ENCODE peak calls at places on chromosomes 3 and 15, in nine cellular contexts. One of them, this sample, is unnamed.

GRCh38 chr3:126747768-126748167 is 43.7 kb downstream of the CHCHD6 start:
- DNase-seq in naive thymus-derived CD4-positive, alpha-beta T cell: no peak
- DNase-seq in DND-41: no peak
- DNase-seq in stomach: no peak
- DNase-seq in cardiac muscle cell: peak; percentile 34
- DNase-seq in neural progenitor cell: no peak
- DNase-seq in A549: no peak
- DNase-seq in HepG2: no peak
- DNase-seq in hepatocyte: no peak
- DNase-seq in this sample: no peak

GRCh38 chr3:121072128-121072527 is 164.1 kb downstream of the STXBP5L start:
- DNase-seq in naive thymus-derived CD4-positive, alpha-beta T cell: no peak
- DNase-seq in cardiac muscle cell: no peak
- DNase-seq in A549: no peak
- DNase-seq in hepatocyte: no peak
- DNase-seq in neural progenitor cell: no peak
- DNase-seq in DND-41: no peak
- DNase-seq in stomach: no peak
- DNase-seq in HepG2: no peak
- DNase-seq in this sample: no peak

GRCh38 chr3:172640751-172641150 is 70.1 kb downstream of the NCEH1 start:
- DNase-seq in hepatocyte: no peak
- DNase-seq in naive thymus-derived CD4-positive, alpha-beta T cell: no peak
- DNase-seq in DND-41: no peak
- DNase-seq in cardiac muscle cell: no peak
- DNase-seq in HepG2: no peak
- DNase-seq in stomach: no peak
- DNase-seq in neural progenitor cell: no peak
- DNase-seq in A549: no peak
- DNase-seq in this sample: no peak

GRCh38 chr15:56496635-56497034 is 31.7 kb upstream of the MNS1 start:
- DNase-seq in HepG2: peak; percentile 60
- DNase-seq in DND-41: peak; percentile 41
- DNase-seq in A549: peak; percentile 79
- DNase-seq in neural progenitor cell: peak; percentile 66
- DNase-seq in cardiac muscle cell: peak; percentile 66
- DNase-seq in hepatocyte: peak; percentile 77
- DNase-seq in stomach: no peak
- DNase-seq in naive thymus-derived CD4-positive, alpha-beta T cell: peak; percentile 42
- DNase-seq in this sample: no peak

GRCh38 chr3:165206454-165207266 is 10.5 kb upstream of the SLITRK3 start:
- DNase-seq in naive thymus-derived CD4-positive, alpha-beta T cell: peak; percentile 15
- DNase-seq in A549: peak; percentile 53
- DNase-seq in stomach: peak; percentile 76
- DNase-seq in neural progenitor cell: peak; percentile 92
- DNase-seq in cardiac muscle cell: peak; percentile 84
- DNase-seq in HepG2: peak; percentile 64
- DNase-seq in hepatocyte: peak; percentile 91
- DNase-seq in DND-41: peak; percentile 18
- DNase-seq in this sample: no peak

GRCh38 chr3:31253782-31254181 is 278.9 kb upstream of the STT3B start:
- DNase-seq in cardiac muscle cell: no peak
- DNase-seq in hepatocyte: no peak
- DNase-seq in naive thymus-derived CD4-positive, alpha-beta T cell: no peak
- DNase-seq in neural progenitor cell: no peak
- DNase-seq in A549: no peak
- DNase-seq in stomach: no peak
- DNase-seq in DND-41: no peak
- DNase-seq in HepG2: no peak
- DNase-seq in this sample: no peak

GRCh38 chr3:192422321-192422997 is 304.9 kb downstream of the FGF12 start:
- DNase-seq in cardiac muscle cell: no peak
- DNase-seq in DND-41: no peak
- DNase-seq in stomach: no peak
- DNase-seq in hepatocyte: no peak
- DNase-seq in naive thymus-derived CD4-positive, alpha-beta T cell: no peak
- DNase-seq in HepG2: no peak
- DNase-seq in neural progenitor cell: no peak
- DNase-seq in A549: no peak
- DNase-seq in this sample: no peak

GRCh38 chr3:159785276-159785675 is 203.4 kb upstream of the IL12A start:
- DNase-seq in cardiac muscle cell: no peak
- DNase-seq in HepG2: peak; percentile 68
- DNase-seq in naive thymus-derived CD4-positive, alpha-beta T cell: no peak
- DNase-seq in DND-41: no peak
- DNase-seq in stomach: no peak
- DNase-seq in A549: no peak
- DNase-seq in hepatocyte: no peak
- DNase-seq in neural progenitor cell: no peak
- DNase-seq in this sample: no peak

DNA sequence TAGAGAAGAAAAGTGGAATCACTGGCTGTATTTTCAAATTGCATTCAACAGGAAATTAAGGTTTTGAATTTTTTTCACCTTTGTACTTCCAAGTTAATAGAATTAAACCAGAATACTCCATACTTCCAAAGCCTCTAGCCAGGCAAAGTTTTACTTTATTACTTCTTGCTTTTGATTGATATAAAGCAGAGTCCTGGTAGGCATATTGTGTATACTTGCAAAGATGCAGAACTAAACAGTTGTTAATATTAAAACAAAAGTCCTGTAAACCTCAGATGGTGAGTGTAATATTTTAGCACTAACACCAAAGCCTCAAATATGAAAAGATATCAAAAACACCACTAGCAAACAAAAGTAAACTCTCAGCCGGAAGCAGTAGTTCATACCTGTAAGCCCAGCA is 107.2 kb upstream of the C2CD4B start:
- DNase-seq in HepG2: no peak
- DNase-seq in DND-41: no peak
- DNase-seq in A549: no peak
- DNase-seq in cardiac muscle cell: no peak
- DNase-seq in stomach: no peak
- DNase-seq in naive thymus-derived CD4-positive, alpha-beta T cell: no peak
- DNase-seq in neural progenitor cell: no peak
- DNase-seq in hepatocyte: no peak
- DNase-seq in this sample: no peak
- H3K9me3 ChIP-seq in HepG2: no peaks in the 10 kb centered on the region
- H3K9me3 ChIP-seq in DND-41: peaks cover 33% of the 10 kb centered on the region
- H3K9me3 ChIP-seq in A549: no peaks in the 10 kb centered on the region
- H3K9me3 ChIP-seq in cardiac muscle cell: no peaks in the 10 kb centered on the region
- H3K9me3 ChIP-seq in stomach: peaks cover 45% of the 10 kb centered on the region
- H3K9me3 ChIP-seq in naive thymus-derived CD4-positive, alpha-beta T cell: no peaks in the 10 kb centered on the region
- H3K9me3 ChIP-seq in neural progenitor cell: no peaks in the 10 kb centered on the region
- H3K9me3 ChIP-seq in hepatocyte: no peaks in the 10 kb centered on the region
- H3K9me3 ChIP-seq in this sample: peaks cover 18% of the 10 kb centered on the region

DNA sequence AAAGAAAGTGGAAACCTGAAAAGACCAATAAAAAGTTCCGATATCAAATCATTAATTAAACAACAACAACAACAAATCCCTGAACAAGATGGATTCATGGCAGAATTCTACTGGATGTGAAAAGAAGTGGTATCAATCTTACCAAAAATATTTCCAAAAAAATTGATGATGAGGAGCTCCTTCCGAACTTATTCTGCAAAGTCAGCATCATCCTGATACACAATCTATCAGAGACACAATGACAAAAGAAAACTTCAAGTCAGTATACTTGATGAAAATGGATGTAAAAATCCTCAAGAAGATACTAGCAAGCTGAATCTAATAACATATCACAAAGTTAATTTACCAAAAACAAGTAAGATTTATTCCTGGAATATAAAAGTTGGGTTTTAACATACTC is 881.8 kb downstream of the SI start:
- DNase-seq in naive thymus-derived CD4-positive, alpha-beta T cell: no peak
- DNase-seq in A549: no peak
- DNase-seq in stomach: no peak
- DNase-seq in cardiac muscle cell: no peak
- DNase-seq in HepG2: no peak
- DNase-seq in neural progenitor cell: no peak
- DNase-seq in DND-41: no peak
- DNase-seq in hepatocyte: no peak
- DNase-seq in this sample: no peak
- H3K9me3 ChIP-seq in naive thymus-derived CD4-positive, alpha-beta T cell: no peaks in the 10 kb centered on the region
- H3K9me3 ChIP-seq in A549: peaks cover 3% of the 10 kb centered on the region
- H3K9me3 ChIP-seq in stomach: no peaks in the 10 kb centered on the region
- H3K9me3 ChIP-seq in cardiac muscle cell: no peaks in the 10 kb centered on the region
- H3K9me3 ChIP-seq in HepG2: no peaks in the 10 kb centered on the region
- H3K9me3 ChIP-seq in neural progenitor cell: no peaks in the 10 kb centered on the region
- H3K9me3 ChIP-seq in DND-41: no peaks in the 10 kb centered on the region
- H3K9me3 ChIP-seq in hepatocyte: no peaks in the 10 kb centered on the region
- H3K9me3 ChIP-seq in this sample: no peaks in the 10 kb centered on the region

GRCh38 chr3:119759962-119760361 is 21.9 kb upstream of the NR1I2 start:
- DNase-seq in stomach: no peak
- DNase-seq in HepG2: no peak
- DNase-seq in A549: no peak
- DNase-seq in hepatocyte: no peak
- DNase-seq in naive thymus-derived CD4-positive, alpha-beta T cell: no peak
- DNase-seq in cardiac muscle cell: no peak
- DNase-seq in neural progenitor cell: no peak
- DNase-seq in DND-41: no peak
- DNase-seq in this sample: no peak
- H3K9me3 ChIP-seq in stomach: no peaks in the 10 kb centered on the region
- H3K9me3 ChIP-seq in HepG2: no peaks in the 10 kb centered on the region
- H3K9me3 ChIP-seq in A549: peaks cover 24% of the 10 kb centered on the region
- H3K9me3 ChIP-seq in hepatocyte: no peaks in the 10 kb centered on the region
- H3K9me3 ChIP-seq in naive thymus-derived CD4-positive, alpha-beta T cell: no peaks in the 10 kb centered on the region
- H3K9me3 ChIP-seq in cardiac muscle cell: no peaks in the 10 kb centered on the region
- H3K9me3 ChIP-seq in neural progenitor cell: peaks cover 3% of the 10 kb centered on the region
- H3K9me3 ChIP-seq in DND-41: no peaks in the 10 kb centered on the region
- H3K9me3 ChIP-seq in this sample: no peaks in the 10 kb centered on the region

GRCh38 chr15:101180620-101181307 is 71.1 kb downstream of the CHSY1 start:
- DNase-seq in naive thymus-derived CD4-positive, alpha-beta T cell: peak; percentile 55
- DNase-seq in HepG2: no peak
- DNase-seq in DND-41: no peak
- DNase-seq in stomach: no peak
- DNase-seq in A549: no peak
- DNase-seq in cardiac muscle cell: no peak
- DNase-seq in neural progenitor cell: no peak
- DNase-seq in hepatocyte: no peak
- DNase-seq in this sample: no peak

GRCh38 chr15:101179341-101180153 is 72.3 kb downstream of the CHSY1 start:
- DNase-seq in naive thymus-derived CD4-positive, alpha-beta T cell: no peak
- DNase-seq in cardiac muscle cell: no peak
- DNase-seq in hepatocyte: no peak
- DNase-seq in DND-41: no peak
- DNase-seq in HepG2: no peak
- DNase-seq in stomach: no peak
- DNase-seq in neural progenitor cell: no peak
- DNase-seq in A549: no peak
- DNase-seq in this sample: no peak

GRCh38 chr15:101183226-101183925 is 68.5 kb downstream of the CHSY1 start:
- DNase-seq in DND-41: no peak
- DNase-seq in HepG2: no peak
- DNase-seq in cardiac muscle cell: no peak
- DNase-seq in neural progenitor cell: no peak
- DNase-seq in naive thymus-derived CD4-positive, alpha-beta T cell: no peak
- DNase-seq in A549: no peak
- DNase-seq in stomach: no peak
- DNase-seq in hepatocyte: no peak
- DNase-seq in this sample: no peak

GRCh38 chr15:101182215-101182614 is 69.6 kb downstream of the CHSY1 start:
- DNase-seq in stomach: no peak
- DNase-seq in HepG2: no peak
- DNase-seq in A549: no peak
- DNase-seq in hepatocyte: no peak
- DNase-seq in naive thymus-derived CD4-positive, alpha-beta T cell: no peak
- DNase-seq in DND-41: no peak
- DNase-seq in neural progenitor cell: no peak
- DNase-seq in cardiac muscle cell: no peak
- DNase-seq in this sample: no peak

GRCh38 chr15:101181349-101181748 is 70.5 kb downstream of the CHSY1 start:
- DNase-seq in neural progenitor cell: no peak
- DNase-seq in stomach: no peak
- DNase-seq in naive thymus-derived CD4-positive, alpha-beta T cell: no peak
- DNase-seq in HepG2: no peak
- DNase-seq in hepatocyte: no peak
- DNase-seq in cardiac muscle cell: no peak
- DNase-seq in A549: no peak
- DNase-seq in DND-41: no peak
- DNase-seq in this sample: no peak
- H3K9me3 ChIP-seq in neural progenitor cell: no peaks in the 10 kb centered on the region
- H3K9me3 ChIP-seq in stomach: no peaks in the 10 kb centered on the region
- H3K9me3 ChIP-seq in naive thymus-derived CD4-positive, alpha-beta T cell: no peaks in the 10 kb centered on the region
- H3K9me3 ChIP-seq in HepG2: no peaks in the 10 kb centered on the region
- H3K9me3 ChIP-seq in hepatocyte: no peaks in the 10 kb centered on the region
- H3K9me3 ChIP-seq in cardiac muscle cell: no peaks in the 10 kb centered on the region
- H3K9me3 ChIP-seq in A549: no peaks in the 10 kb centered on the region
- H3K9me3 ChIP-seq in DND-41: no peaks in the 10 kb centered on the region
- H3K9me3 ChIP-seq in this sample: no peaks in the 10 kb centered on the region

DNA sequence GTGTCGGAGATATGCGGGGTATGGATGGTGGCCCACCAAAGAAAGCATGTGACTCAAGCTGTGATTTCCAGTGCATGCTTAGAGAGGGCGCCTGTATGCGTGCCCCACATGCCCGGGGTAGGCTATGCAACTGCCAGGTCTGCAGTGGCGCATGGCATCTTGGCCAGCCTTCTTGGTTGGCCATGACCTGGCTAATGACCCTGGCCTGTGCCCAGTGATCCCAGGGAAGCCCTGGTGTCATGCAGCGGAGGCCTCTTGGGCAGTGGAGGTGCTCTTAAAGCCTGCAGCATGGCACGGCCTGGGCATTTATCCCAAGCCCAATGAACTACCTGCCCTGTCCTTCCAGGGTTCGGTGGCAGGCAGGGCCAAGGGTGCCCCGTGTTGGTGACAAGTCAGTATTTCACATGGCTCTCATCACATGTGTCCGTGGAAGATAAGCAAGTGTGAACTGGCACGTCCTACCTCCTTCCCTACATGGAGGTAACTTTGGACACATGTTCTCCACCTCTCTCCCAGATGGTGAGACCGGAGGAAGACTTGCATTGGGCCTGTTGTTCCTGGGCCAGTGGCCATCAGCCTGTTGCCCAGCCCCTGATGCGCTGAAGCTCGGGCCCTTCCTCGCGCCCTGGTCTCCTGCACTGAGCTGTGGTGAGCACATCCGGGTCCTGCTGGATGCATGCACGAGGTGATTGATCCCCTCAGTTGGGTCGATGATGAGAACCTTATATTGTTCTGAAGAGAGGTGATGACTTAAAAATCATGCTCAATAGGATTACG is 192.0 kb downstream of the UBE3A start:
- DNase-seq in A549: no peak
- DNase-seq in naive thymus-derived CD4-positive, alpha-beta T cell: no peak
- DNase-seq in hepatocyte: no peak
- DNase-seq in DND-41: no peak
- DNase-seq in cardiac muscle cell: no peak
- DNase-seq in stomach: peak; percentile 19
- DNase-seq in neural progenitor cell: no peak
- DNase-seq in HepG2: no peak
- DNase-seq in this sample: no peak
- H3K9me3 ChIP-seq in A549: no peaks in the 10 kb centered on the region
- H3K9me3 ChIP-seq in naive thymus-derived CD4-positive, alpha-beta T cell: no peaks in the 10 kb centered on the region
- H3K9me3 ChIP-seq in hepatocyte: no peaks in the 10 kb centered on the region
- H3K9me3 ChIP-seq in DND-41: peaks cover 16% of the 10 kb centered on the region
- H3K9me3 ChIP-seq in cardiac muscle cell: no peaks in the 10 kb centered on the region
- H3K9me3 ChIP-seq in stomach: peaks cover 98% of the 10 kb centered on the region
- H3K9me3 ChIP-seq in neural progenitor cell: no peaks in the 10 kb centered on the region
- H3K9me3 ChIP-seq in HepG2: peaks cover 96% of the 10 kb centered on the region
- H3K9me3 ChIP-seq in this sample: no peaks in the 10 kb centered on the region